ENCODE peak calls at places on chromosomes 12 and 14, in ten cellular contexts. One of them, this sample, is unnamed.

GRCh38 chr14:88463318-88463717 is 77.9 kb downstream of the SPATA7 start:
- DNase-seq in lower lobe of right lung: no peak
- DNase-seq in GM23338: peak; percentile 51
- DNase-seq in tibial artery: no peak
- DNase-seq in fibroblast of pulmonary artery: peak; percentile 29
- DNase-seq in A549: peak; percentile 39
- DNase-seq in neural progenitor cell: peak; percentile 16
- DNase-seq in WERI-Rb-1: peak; percentile 23
- DNase-seq in mucosa of descending colon: peak; percentile 32
- DNase-seq in lower leg skin: no peak
- DNase-seq in this sample: no peak

GRCh38 chr12:116556964-116557706 is 2.0 kb upstream of the MAP1LC3B2 start:
- DNase-seq in lower lobe of right lung: no peak
- DNase-seq in GM23338: no peak
- DNase-seq in tibial artery: no peak
- DNase-seq in fibroblast of pulmonary artery: peak; percentile 30
- DNase-seq in A549: no peak
- DNase-seq in neural progenitor cell: no peak
- DNase-seq in WERI-Rb-1: no peak
- DNase-seq in mucosa of descending colon: no peak
- DNase-seq in lower leg skin: no peak
- DNase-seq in this sample: no peak

GRCh38 chr12:42987216-42987631 is 397.7 kb upstream of the PRICKLE1 start:
- DNase-seq in lower lobe of right lung: no peak
- DNase-seq in GM23338: no peak
- DNase-seq in tibial artery: no peak
- DNase-seq in fibroblast of pulmonary artery: no peak
- DNase-seq in A549: no peak
- DNase-seq in neural progenitor cell: no peak
- DNase-seq in WERI-Rb-1: no peak
- DNase-seq in mucosa of descending colon: no peak
- DNase-seq in lower leg skin: no peak
- DNase-seq in this sample: no peak

GRCh38 chr12:2382391-2383155 is 329.8 kb downstream of the CACNA1C start:
- DNase-seq in lower lobe of right lung: no peak
- DNase-seq in GM23338: no peak
- DNase-seq in tibial artery: no peak
- DNase-seq in fibroblast of pulmonary artery: no peak
- DNase-seq in A549: no peak
- DNase-seq in neural progenitor cell: no peak
- DNase-seq in WERI-Rb-1: peak; percentile 90
- DNase-seq in mucosa of descending colon: no peak
- DNase-seq in lower leg skin: no peak
- DNase-seq in this sample: peak; percentile 21

GRCh38 chr12:9925746-9926393 is 6.3 kb downstream of the CLEC2A start:
- DNase-seq in lower lobe of right lung: no peak
- DNase-seq in GM23338: peak; percentile 86
- DNase-seq in tibial artery: no peak
- DNase-seq in fibroblast of pulmonary artery: peak; percentile 71
- DNase-seq in A549: peak; percentile 18
- DNase-seq in neural progenitor cell: peak; percentile 75
- DNase-seq in WERI-Rb-1: peak; percentile 15
- DNase-seq in mucosa of descending colon: no peak
- DNase-seq in lower leg skin: no peak
- DNase-seq in this sample: peak; percentile 62

GRCh38 chr12:96141216-96141944 is 52.8 kb upstream of the ELK3 start:
- DNase-seq in lower lobe of right lung: no peak
- DNase-seq in GM23338: no peak
- DNase-seq in tibial artery: no peak
- DNase-seq in fibroblast of pulmonary artery: peak; percentile 62
- DNase-seq in A549: no peak
- DNase-seq in neural progenitor cell: no peak
- DNase-seq in WERI-Rb-1: no peak
- DNase-seq in mucosa of descending colon: no peak
- DNase-seq in lower leg skin: no peak
- DNase-seq in this sample: peak; percentile 78

GRCh38 chr12:49539406-49540228 is 787 bp downstream of the KCNH3 start:
- DNase-seq in lower lobe of right lung: no peak
- DNase-seq in GM23338: no peak
- DNase-seq in tibial artery: no peak
- DNase-seq in fibroblast of pulmonary artery: no peak
- DNase-seq in A549: no peak
- DNase-seq in neural progenitor cell: no peak
- DNase-seq in WERI-Rb-1: no peak
- DNase-seq in mucosa of descending colon: no peak
- DNase-seq in lower leg skin: no peak
- DNase-seq in this sample: no peak

GRCh38 chr14:74459981-74460380 is 33.1 kb downstream of the NPC2 start:
- DNase-seq in lower lobe of right lung: no peak
- DNase-seq in GM23338: no peak
- DNase-seq in tibial artery: no peak
- DNase-seq in fibroblast of pulmonary artery: no peak
- DNase-seq in A549: no peak
- DNase-seq in neural progenitor cell: no peak
- DNase-seq in WERI-Rb-1: peak; percentile 89
- DNase-seq in mucosa of descending colon: no peak
- DNase-seq in lower leg skin: no peak
- DNase-seq in this sample: no peak

GRCh38 chr14:76771432-76771980 is 10.2 kb downstream of the VASH1 start:
- DNase-seq in lower lobe of right lung: no peak
- DNase-seq in GM23338: no peak
- DNase-seq in tibial artery: no peak
- DNase-seq in fibroblast of pulmonary artery: no peak
- DNase-seq in A549: no peak
- DNase-seq in neural progenitor cell: no peak
- DNase-seq in WERI-Rb-1: no peak
- DNase-seq in mucosa of descending colon: no peak
- DNase-seq in lower leg skin: peak; percentile 7
- DNase-seq in this sample: no peak

GRCh38 chr12:70243510-70244331 is 488 bp downstream of the CNOT2 start:
- DNase-seq in lower lobe of right lung: peak; percentile 81
- DNase-seq in GM23338: peak; percentile 69
- DNase-seq in tibial artery: peak; percentile 86
- DNase-seq in fibroblast of pulmonary artery: peak; percentile 66
- DNase-seq in A549: peak; percentile 61
- DNase-seq in neural progenitor cell: peak; percentile 84
- DNase-seq in WERI-Rb-1: peak; percentile 75
- DNase-seq in mucosa of descending colon: peak; percentile 69
- DNase-seq in lower leg skin: peak; percentile 43
- DNase-seq in this sample: peak; percentile 74

GRCh38 chr12:131830335-131831020 is 2.3 kb downstream of the MMP17 start:
- DNase-seq in lower lobe of right lung: peak; percentile 82
- DNase-seq in GM23338: peak; percentile 68
- DNase-seq in tibial artery: peak; percentile 86
- DNase-seq in fibroblast of pulmonary artery: peak; percentile 88
- DNase-seq in A549: peak; percentile 58
- DNase-seq in neural progenitor cell: peak; percentile 88
- DNase-seq in WERI-Rb-1: peak; percentile 85
- DNase-seq in mucosa of descending colon: peak; percentile 59
- DNase-seq in lower leg skin: peak; percentile 56
- DNase-seq in this sample: peak; percentile 85
- H3K4me3 ChIP-seq in lower lobe of right lung: peak overlapping the region; percentile 57
- H3K4me3 ChIP-seq in GM23338: peak overlapping the region; percentile 73
- H3K4me3 ChIP-seq in tibial artery: peak overlapping the region; percentile 49
- H3K4me3 ChIP-seq in fibroblast of pulmonary artery: peak overlapping the region; percentile 62
- H3K4me3 ChIP-seq in A549: peak overlapping the region; percentile 91
- H3K4me3 ChIP-seq in neural progenitor cell: peak overlapping the region; percentile 66
- H3K4me3 ChIP-seq in WERI-Rb-1: peak overlapping the region; percentile 52
- H3K4me3 ChIP-seq in mucosa of descending colon: no peak overlapping the region
- H3K4me3 ChIP-seq in lower leg skin: no peak overlapping the region
- H3K4me3 ChIP-seq in this sample: peak overlapping the region; percentile 69

DNA sequence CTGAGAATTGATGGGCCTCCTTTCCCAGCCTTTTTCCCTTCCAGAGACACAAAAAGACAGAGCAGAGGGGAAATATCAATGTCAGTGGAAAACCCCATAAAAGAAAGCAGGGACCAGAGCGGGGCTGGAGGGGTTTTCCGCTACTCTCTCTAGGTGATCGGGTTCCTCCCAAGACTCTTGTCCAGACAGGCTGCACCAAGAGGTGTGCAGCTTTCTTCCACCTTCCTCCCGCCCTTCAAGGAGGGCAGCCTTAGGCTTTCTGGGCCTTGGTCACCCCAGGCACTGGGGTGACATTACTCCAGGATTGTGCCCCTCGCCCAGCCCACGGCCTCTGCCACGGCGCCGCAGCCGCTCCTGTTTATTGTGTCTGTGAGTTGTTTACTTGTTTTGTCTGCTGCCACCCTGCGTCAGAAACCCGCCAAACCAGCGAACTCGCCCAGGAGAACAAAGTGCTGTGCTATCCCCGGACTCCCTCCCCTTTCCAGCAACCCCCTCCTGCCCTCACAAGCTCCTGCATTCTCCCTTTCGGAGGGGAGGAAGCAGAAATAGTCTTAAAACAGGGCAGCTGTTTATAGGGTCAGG is 6.7 kb upstream of the HOXC6 start:
- DNase-seq in lower lobe of right lung: no peak
- DNase-seq in GM23338: peak; percentile 86
- DNase-seq in tibial artery: no peak
- DNase-seq in fibroblast of pulmonary artery: no peak
- DNase-seq in A549: no peak
- DNase-seq in neural progenitor cell: peak; percentile 74
- DNase-seq in WERI-Rb-1: peak; percentile 76
- DNase-seq in mucosa of descending colon: no peak
- DNase-seq in lower leg skin: no peak
- DNase-seq in this sample: no peak
- TF ChIP-seq CTCF in lower lobe of right lung: no peak
- TF ChIP-seq CTCF in GM23338: peak; percentile 47
- TF ChIP-seq CTCF in tibial artery: no peak
- TF ChIP-seq CTCF in fibroblast of pulmonary artery: no peak
- TF ChIP-seq CTCF in A549: no peak
- TF ChIP-seq CTCF in neural progenitor cell: peak; percentile 45
- TF ChIP-seq CTCF in WERI-Rb-1: peak; percentile 39
- TF ChIP-seq CTCF in mucosa of descending colon: no peak
- TF ChIP-seq CTCF in lower leg skin: no peak
- TF ChIP-seq CTCF in this sample: no peak

DNA sequence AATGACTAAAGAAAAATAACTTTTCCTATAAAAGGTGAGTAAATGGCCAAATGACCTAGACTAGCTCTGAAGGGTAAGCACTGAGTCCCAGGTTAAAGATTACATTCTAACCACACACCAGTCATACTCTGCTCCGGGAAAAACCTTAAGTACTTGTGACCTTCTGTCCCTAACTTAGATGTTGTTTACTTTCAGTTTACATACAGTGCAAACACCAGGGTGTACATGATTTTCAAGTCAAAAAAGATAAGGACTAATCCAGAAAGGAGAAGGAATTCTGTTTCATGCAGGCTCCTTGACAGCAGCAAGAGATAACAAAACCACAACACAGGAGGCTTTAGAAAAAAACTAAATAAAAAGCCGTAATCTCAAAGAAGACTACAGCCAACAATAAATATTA is 174.2 kb downstream of the PPM1H start:
- DNase-seq in lower lobe of right lung: no peak
- DNase-seq in GM23338: no peak
- DNase-seq in tibial artery: no peak
- DNase-seq in fibroblast of pulmonary artery: peak; percentile 33
- DNase-seq in A549: peak; percentile 67
- DNase-seq in neural progenitor cell: no peak
- DNase-seq in WERI-Rb-1: no peak
- DNase-seq in mucosa of descending colon: no peak
- DNase-seq in lower leg skin: no peak
- DNase-seq in this sample: peak; percentile 37
- H3K4me3 ChIP-seq in lower lobe of right lung: no peak overlapping the region
- H3K4me3 ChIP-seq in GM23338: no peak overlapping the region
- H3K4me3 ChIP-seq in tibial artery: no peak overlapping the region
- H3K4me3 ChIP-seq in fibroblast of pulmonary artery: no peak overlapping the region
- H3K4me3 ChIP-seq in A549: no peak overlapping the region
- H3K4me3 ChIP-seq in neural progenitor cell: no peak overlapping the region
- H3K4me3 ChIP-seq in WERI-Rb-1: no peak overlapping the region
- H3K4me3 ChIP-seq in mucosa of descending colon: no peak overlapping the region
- H3K4me3 ChIP-seq in lower leg skin: no peak overlapping the region
- H3K4me3 ChIP-seq in this sample: no peak overlapping the region

DNA sequence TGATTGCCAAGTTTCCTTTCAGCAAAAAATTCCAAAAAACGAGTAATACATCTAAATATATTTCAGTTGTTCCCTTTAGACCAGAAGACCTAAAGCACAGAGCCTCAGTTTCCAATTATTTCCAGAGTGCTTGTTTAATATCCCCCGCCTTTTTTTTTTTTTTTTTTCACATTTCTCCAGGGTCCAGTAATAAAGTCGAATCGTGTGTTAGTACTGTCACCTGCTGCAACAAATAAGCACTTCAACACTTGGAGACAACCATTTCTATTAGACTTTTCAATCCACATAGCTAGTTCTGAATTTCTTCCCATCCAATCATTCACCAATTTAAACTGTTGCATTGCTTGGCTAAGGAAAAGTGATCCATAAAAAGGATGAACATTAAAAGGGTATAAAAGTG is 13.6 kb downstream of the PDE6H start:
- DNase-seq in lower lobe of right lung: no peak
- DNase-seq in GM23338: no peak
- DNase-seq in tibial artery: no peak
- DNase-seq in fibroblast of pulmonary artery: no peak
- DNase-seq in A549: no peak
- DNase-seq in neural progenitor cell: no peak
- DNase-seq in WERI-Rb-1: no peak
- DNase-seq in mucosa of descending colon: no peak
- DNase-seq in lower leg skin: no peak
- DNase-seq in this sample: no peak
- TF ChIP-seq CTCF in lower lobe of right lung: no peak
- TF ChIP-seq CTCF in GM23338: no peak
- TF ChIP-seq CTCF in tibial artery: no peak
- TF ChIP-seq CTCF in fibroblast of pulmonary artery: peak; percentile 6
- TF ChIP-seq CTCF in A549: no peak
- TF ChIP-seq CTCF in neural progenitor cell: no peak
- TF ChIP-seq CTCF in WERI-Rb-1: peak; percentile 34
- TF ChIP-seq CTCF in mucosa of descending colon: no peak
- TF ChIP-seq CTCF in lower leg skin: no peak
- TF ChIP-seq CTCF in this sample: no peak